ENCODE peak calls at places on chromosomes 13 and 19, in ten cellular contexts. E is fibroblast of pulmonary artery, K is fibroblast of mammary gland, J is H9, D is B cell, M is progenitor cell of endocrine pancreas, B is type B pancreatic cell, L is GM06990, I is keratinocyte, G is HFF-Myc. N is an unnamed sample.
A peak's percentile ranks its signal among the peaks of the same experiment; 100 is the strongest.

GRCh38 chr19:45553464-45553863 is 31.1 kb downstream of the OPA3 start:
- DNase-seq in G (no peak), K (no peak), J (peak; percentile 87), E (no peak), D (no peak), B (no peak), M (peak; percentile 60), I (no peak), L (no peak), N (no peak)

GRCh38 chr19:55539082-55539715 is 2.3 kb upstream of the SBK2 start:
- DNase-seq in G (no peak), K (no peak), E (no peak), I (no peak), M (no peak), D (no peak), J (no peak), B (no peak), L (no peak), N (no peak)

GRCh38 chr13:77353980-77354379 is 27.1 kb upstream of the MYCBP2 start:
- DNase-seq in B (no peak), I (no peak), L (no peak), M (no peak), J (no peak), D (no peak), G (no peak), K (no peak), E (no peak), N (no peak)

GRCh38 chr19:41376241-41376997 is at the start of gene TMEM91:
- DNase-seq in E (peak; percentile 31), I (no peak), M (no peak), K (peak; percentile 41), J (peak; percentile 69), L (no peak), B (no peak), G (no peak), D (no peak), N (no peak)

GRCh38 chr13:87821512-87821911 is 150.3 kb downstream of the SLITRK5 start:
- DNase-seq in I (no peak), G (no peak), K (no peak), E (no peak), J (no peak), M (no peak), D (no peak), L (no peak), B (no peak), N (no peak)

GRCh38 chr19:46378268-46378667 is 31.4 kb downstream of the PPP5C start:
- DNase-seq in J (no peak), E (peak; percentile 64), B (no peak), M (no peak), L (no peak), D (no peak), K (peak; percentile 93), I (no peak), G (no peak), N (no peak)

GRCh38 chr13:23705578-23705977 is 135.4 kb downstream of the TNFRSF19 start:
- DNase-seq in G (no peak), K (peak; percentile 57), D (no peak), E (peak; percentile 73), L (no peak), B (no peak), J (no peak), I (no peak), M (no peak), N (no peak)

GRCh38 chr19:51366050-51366998 is at the start of gene ETFB:
- DNase-seq in D (peak; percentile 95), J (peak; percentile 99), K (peak; percentile 98), L (peak; percentile 91), M (peak; percentile 92), I (peak; percentile 89), B (peak; percentile 95), G (peak; percentile 94), E (peak; percentile 98), N (peak; percentile 96)

GRCh38 chr13:31538067-31539042 is 201.0 kb upstream of the RXFP2 start:
- DNase-seq in K (peak; percentile 68), M (no peak), E (peak; percentile 69), J (no peak), I (no peak), B (no peak), G (peak; percentile 31), D (no peak), L (no peak), N (no peak)

GRCh38 chr19:33311326-33311682 is 9.0 kb upstream of the CEBPA start:
- DNase-seq in K (no peak), G (no peak), M (no peak), I (no peak), L (no peak), B (no peak), E (no peak), D (no peak), J (no peak), N (peak; percentile 13)
- TF ChIP-seq CTCF in K (peak; percentile 2), G (peak; percentile 27), M (peak; percentile 11), I (peak; percentile 79), L (peak; percentile 47), B (peak; percentile 40), E (no peak), D (no peak), J (peak; percentile 63), N (peak; percentile 24)

DNA sequence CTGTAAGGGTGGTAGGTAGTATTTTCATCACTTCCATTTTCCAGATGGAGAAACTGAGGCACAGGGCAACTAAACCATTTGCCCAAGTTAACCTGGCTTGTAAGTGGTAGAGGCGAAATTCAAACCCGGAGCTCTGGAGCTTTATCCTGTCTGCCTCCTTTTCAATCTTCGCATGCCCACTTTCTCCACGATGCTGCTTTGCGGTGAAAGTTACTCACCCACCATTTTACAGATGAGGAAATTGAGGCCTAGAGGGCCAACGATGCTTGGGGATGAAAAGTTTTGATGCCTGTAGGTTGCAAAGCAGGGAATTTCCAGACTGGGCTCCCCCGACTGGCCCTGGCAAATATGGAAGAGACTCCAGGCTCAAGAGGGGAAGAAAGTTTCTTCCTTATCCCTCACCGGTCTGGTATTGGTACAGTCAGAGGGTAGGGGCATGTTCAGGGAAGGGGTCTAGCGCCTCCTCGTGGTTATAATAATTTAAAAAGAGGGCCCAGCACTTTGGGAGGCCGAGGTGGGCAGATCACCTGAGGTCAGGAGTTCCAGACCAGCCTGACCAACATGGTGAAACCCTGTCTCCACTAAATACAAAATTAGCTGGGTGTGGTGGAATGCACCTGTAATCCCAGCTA is 1.9 kb upstream of the SH2D3A start:
- DNase-seq in B (no peak), I (no peak), M (no peak), L (no peak), J (peak; percentile 62), K (peak; percentile 20), D (no peak), G (no peak), E (peak; percentile 49), N (peak; percentile 30)
- TF ChIP-seq CTCF in B (peak; percentile 61), I (no peak), M (peak; percentile 42), L (peak; percentile 41), J (peak; percentile 77), K (peak; percentile 36), D (peak; percentile 40), G (peak; percentile 35), E (peak; percentile 35), N (peak; percentile 42)

GRCh38 chr19:1490311-1491113 is at the start of gene PCSK4:
- DNase-seq in J (peak; percentile 99), D (peak; percentile 98), B (peak; percentile 98), K (peak; percentile 98), G (peak; percentile 96), L (peak; percentile 97), E (peak; percentile 99), I (peak; percentile 94), M (peak; percentile 96), N (peak; percentile 99)

GRCh38 chr19:1490020-1490310 is 185 bp downstream of the PCSK4 start:
- DNase-seq in I (no peak), J (no peak), B (no peak), L (no peak), E (no peak), G (no peak), M (no peak), D (no peak), K (no peak), N (no peak)

GRCh38 chr19:1491849-1492170 is 829 bp downstream of the REEP6 start:
- DNase-seq in L (no peak), G (no peak), D (no peak), E (no peak), J (no peak), B (no peak), K (no peak), I (no peak), M (no peak), N (no peak)

GRCh38 chr19:1492474-1493006 is 1.6 kb downstream of the REEP6 start:
- DNase-seq in I (no peak), G (no peak), D (no peak), K (no peak), J (no peak), L (no peak), B (no peak), E (no peak), M (no peak), N (no peak)

GRCh38 chr19:1491114-1491848 is at the start of gene REEP6:
- DNase-seq in I (no peak), G (no peak), E (no peak), B (peak; percentile 72), L (no peak), J (no peak), M (no peak), K (no peak), D (no peak), N (no peak)
- TF ChIP-seq CTCF in I (no peak), G (no peak), E (no peak), B (no peak), L (no peak), J (no peak), M (peak; percentile 12), K (no peak), D (no peak), N (no peak)

DNA sequence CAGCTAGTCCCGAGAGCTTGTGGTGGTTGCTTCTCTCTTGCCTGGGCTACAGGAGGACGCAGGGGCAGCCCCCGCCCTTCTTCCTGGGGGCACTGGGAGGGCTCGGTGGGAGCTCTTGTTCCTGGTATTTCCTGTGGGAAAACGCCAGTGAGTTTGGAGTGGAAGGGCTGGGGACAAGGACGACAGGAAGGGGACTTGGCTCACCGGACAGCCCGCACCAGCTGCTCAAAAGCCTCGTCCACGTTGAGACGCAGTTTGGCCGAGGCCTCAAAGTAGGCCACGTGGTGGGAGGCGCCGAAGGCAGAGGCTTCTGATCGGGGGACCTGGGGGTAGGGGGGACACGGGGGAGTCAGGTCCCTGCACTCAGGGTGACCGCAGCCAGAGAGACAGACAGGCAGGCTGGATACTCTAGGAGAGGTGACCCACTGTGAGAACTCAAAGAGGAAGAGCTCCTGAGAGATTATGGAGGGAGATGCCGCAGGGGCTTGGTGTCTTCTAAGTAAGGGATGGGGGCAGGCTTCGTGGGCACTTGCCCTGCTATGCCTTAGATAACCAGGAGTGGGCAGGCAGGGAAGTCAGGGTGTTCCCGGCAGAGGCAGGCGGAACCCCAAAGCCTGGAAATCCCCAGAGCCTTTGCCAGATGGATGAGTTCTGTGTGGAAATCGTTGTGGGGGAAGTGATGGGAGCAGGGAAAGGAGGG is 4.3 kb downstream of the RRAS start:
- DNase-seq in I (no peak), M (no peak), L (no peak), K (peak; percentile 20), E (no peak), G (no peak), B (no peak), D (no peak), J (no peak), N (no peak)
- TF ChIP-seq CTCF in I (peak; percentile 13), M (no peak), L (no peak), K (no peak), E (peak; percentile 12), G (no peak), B (peak; percentile 17), D (no peak), J (no peak), N (no peak)

GRCh38 chr19:48813123-48813911 is 2.5 kb upstream of the BCAT2 start:
- DNase-seq in J (peak; percentile 59), D (no peak), E (no peak), G (no peak), I (no peak), K (no peak), B (no peak), L (no peak), M (no peak), N (peak; percentile 19)
- TF ChIP-seq CTCF in J (peak; percentile 65), D (no peak), E (peak; percentile 22), G (peak; percentile 31), I (no peak), K (peak; percentile 19), B (peak; percentile 31), L (peak; percentile 38), M (peak; percentile 35), N (peak; percentile 27)

N was measured in GM13977.